ENCODE peak calls at places on chromosomes 13 and 19, in four cellular contexts. J is activated CD4-positive, CD25-positive, alpha-beta regulatory T cell; P is left ventricle myocardium inferior; N is cardiac fibroblast. E is an unnamed sample.

GRCh38 chr13:99898421-99898820 is 73.1 kb downstream of the ZIC5 start:
- DNase-seq in J (no peak), N (no peak), P (no peak), E (no peak)

GRCh38 chr13:29993716-29994488 is 143.5 kb upstream of the UBL3 start:
- DNase-seq in J (no peak), N (peak), P (no peak), E (no peak)

GRCh38 chr19:45598267-45599011 is 3.6 kb downstream of the GPR4 start:
- DNase-seq in P (peak), J (no peak), N (no peak), E (peak)

GRCh38 chr13:110471156-110471832 is 90.2 kb downstream of the RAB20 start:
- DNase-seq in J (no peak), N (peak), P (no peak), E (no peak)

GRCh38 chr19:39890755-39891551 is 43.5 kb downstream of the FCGBP start:
- DNase-seq in P (no peak), N (no peak), J (no peak), E (no peak)

GRCh38 chr13:51556740-51557139 is 27.5 kb upstream of the WDFY2 start:
- DNase-seq in N (no peak), J (no peak), P (peak), E (no peak)

GRCh38 chr13:98496239-98496668 is 80.7 kb downstream of the STK24 start:
- DNase-seq in J (no peak), P (no peak), N (no peak), E (no peak)

GRCh38 chr13:31631071-31631470 is 108.3 kb upstream of the RXFP2 start:
- DNase-seq in N (peak), P (no peak), J (no peak), E (no peak)

GRCh38 chr19:31664096-31664495 is 314.9 kb upstream of the TSHZ3 start:
- DNase-seq in P (no peak), J (no peak), N (no peak), E (no peak)

GRCh38 chr19:14770944-14771839 is 7.2 kb downstream of the ADGRE2 start:
- DNase-seq in J (no peak), P (no peak), N (no peak), E (no peak)

GRCh38 chr19:51615991-51616390 is 14.2 kb downstream of the SIGLEC5 start:
- DNase-seq in J (no peak), N (no peak), P (no peak), E (no peak)

GRCh38 chr13:36193151-36193855 is 21.1 kb downstream of the SOHLH2 start:
- DNase-seq in J (no peak), P (no peak), N (peak), E (no peak)

GRCh38 chr19:49831592-49831991 is 13.5 kb downstream of the MED25 start:
- DNase-seq in N (no peak), P (no peak), J (no peak), E (no peak)

GRCh38 chr13:114313061-114313860 is 1.0 kb upstream of the CHAMP1 start:
- DNase-seq in P (no peak), N (peak), J (no peak), E (no peak)